ENCODE peak calls at places on chromosomes 16 and 17, in six cellular contexts. P, U, E, V, B and Y are unnamed samples.

GRCh38 chr17:61219460-61219859 is 180.2 kb upstream of the TBX2 start:
- DNase-seq in U (no peak), V (peak), B (peak), P (peak), E (peak), Y (no peak)

GRCh38 chr17:80790021-80790765 is 201.4 kb upstream of the CHMP6 start:
- DNase-seq in U (no peak), P (peak), B (no peak), V (no peak), E (peak), Y (no peak)

GRCh38 chr16:16020291-16020690 is 70.9 kb downstream of the ABCC1 start:
- DNase-seq in E (no peak), U (no peak), P (no peak), V (no peak), B (no peak), Y (no peak)

GRCh38 chr16:17313085-17313611 is 157.6 kb downstream of the XYLT1 start:
- DNase-seq in V (peak), B (peak), U (no peak), E (peak), P (no peak), Y (no peak)

GRCh38 chr16:53924311-53924860 is 220.4 kb downstream of the FTO start:
- DNase-seq in P (peak), B (no peak), U (no peak), V (no peak), E (no peak), Y (no peak)

GRCh38 chr16:55672471-55672870 is 16.7 kb downstream of the SLC6A2 start:
- DNase-seq in U (no peak), P (peak), V (no peak), E (peak), B (peak), Y (no peak)

GRCh38 chr16:6038966-6039530 is 941.5 kb upstream of the EEF2KMT start:
- DNase-seq in U (no peak), V (no peak), B (no peak), E (no peak), P (no peak), Y (no peak)

GRCh38 chr17:45143101-45143670 is 5.1 kb upstream of the HEXIM1 start:
- DNase-seq in B (no peak), V (no peak), P (no peak), E (no peak), U (no peak), Y (no peak)

GRCh38 chr17:11485336-11485735 is 112.9 kb upstream of the DNAH9 start:
- DNase-seq in B (no peak), P (no peak), U (no peak), E (no peak), V (no peak), Y (no peak)

GRCh38 chr16:27489906-27490305 is 59.8 kb downstream of the GTF3C1 start:
- DNase-seq in E (no peak), P (no peak), B (no peak), V (no peak), U (no peak), Y (no peak)

GRCh38 chr16:71421911-71422310 is 19.9 kb downstream of the TLE7 start:
- DNase-seq in B (no peak), V (no peak), E (no peak), P (peak), U (no peak), Y (no peak)
- TF ChIP-seq CTCF in B (peak), V (no peak), E (peak), P (peak), U (peak), Y (peak)

GRCh38 chr17:21127508-21128077 is 829 bp downstream of the DHRS7B start:
- DNase-seq in P (peak), B (peak), U (no peak), E (peak), V (no peak), Y (no peak)

GRCh38 chr17:21131090-21131616 is 4.4 kb downstream of the DHRS7B start:
- DNase-seq in P (no peak), V (no peak), E (no peak), B (no peak), U (no peak), Y (no peak)

GRCh38 chr17:21126645-21127507 is at the start of gene DHRS7B:
- DNase-seq in V (peak), P (peak), E (peak), B (peak), U (peak), Y (peak)

GRCh38 chr17:21132428-21132827 is 5.7 kb downstream of the DHRS7B start:
- DNase-seq in E (no peak), V (no peak), P (no peak), B (no peak), U (no peak), Y (no peak)

DNA sequence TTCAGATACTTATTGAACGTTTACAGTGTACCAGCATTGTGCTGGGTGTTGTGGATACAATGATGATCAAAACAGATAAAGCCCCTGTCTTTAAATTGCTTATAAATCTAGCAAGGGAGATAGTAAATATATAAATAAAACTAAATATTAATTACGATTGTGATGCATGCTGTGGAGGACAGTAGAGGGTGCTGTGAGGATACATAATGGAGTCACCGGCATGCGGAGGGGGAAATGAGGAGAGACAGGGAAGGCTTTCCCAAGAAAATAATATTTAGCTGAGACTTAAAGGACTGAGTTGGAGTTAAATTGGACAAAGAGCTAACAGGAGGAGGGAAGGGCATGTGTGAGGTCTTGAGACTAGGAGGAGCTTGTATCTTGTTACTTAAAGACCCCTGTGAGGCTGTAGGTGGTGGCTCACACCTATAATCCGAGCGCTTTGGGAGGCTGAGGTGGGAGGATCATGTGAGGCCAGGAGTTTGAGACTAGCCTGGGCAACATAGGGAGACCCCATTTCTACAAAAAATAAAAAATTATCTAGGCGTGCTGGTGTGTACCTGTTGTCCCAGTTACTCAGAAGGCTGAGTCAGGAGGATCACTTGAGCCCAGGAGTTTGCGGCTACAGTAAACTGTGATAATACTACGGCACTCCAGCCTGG is 2.4 kb downstream of the DHRS7B start:
- DNase-seq in B (peak), P (peak), U (no peak), V (peak), E (peak), Y (no peak)
- TF ChIP-seq CTCF in B (peak), P (peak), U (no peak), V (peak), E (peak), Y (peak)

DNA sequence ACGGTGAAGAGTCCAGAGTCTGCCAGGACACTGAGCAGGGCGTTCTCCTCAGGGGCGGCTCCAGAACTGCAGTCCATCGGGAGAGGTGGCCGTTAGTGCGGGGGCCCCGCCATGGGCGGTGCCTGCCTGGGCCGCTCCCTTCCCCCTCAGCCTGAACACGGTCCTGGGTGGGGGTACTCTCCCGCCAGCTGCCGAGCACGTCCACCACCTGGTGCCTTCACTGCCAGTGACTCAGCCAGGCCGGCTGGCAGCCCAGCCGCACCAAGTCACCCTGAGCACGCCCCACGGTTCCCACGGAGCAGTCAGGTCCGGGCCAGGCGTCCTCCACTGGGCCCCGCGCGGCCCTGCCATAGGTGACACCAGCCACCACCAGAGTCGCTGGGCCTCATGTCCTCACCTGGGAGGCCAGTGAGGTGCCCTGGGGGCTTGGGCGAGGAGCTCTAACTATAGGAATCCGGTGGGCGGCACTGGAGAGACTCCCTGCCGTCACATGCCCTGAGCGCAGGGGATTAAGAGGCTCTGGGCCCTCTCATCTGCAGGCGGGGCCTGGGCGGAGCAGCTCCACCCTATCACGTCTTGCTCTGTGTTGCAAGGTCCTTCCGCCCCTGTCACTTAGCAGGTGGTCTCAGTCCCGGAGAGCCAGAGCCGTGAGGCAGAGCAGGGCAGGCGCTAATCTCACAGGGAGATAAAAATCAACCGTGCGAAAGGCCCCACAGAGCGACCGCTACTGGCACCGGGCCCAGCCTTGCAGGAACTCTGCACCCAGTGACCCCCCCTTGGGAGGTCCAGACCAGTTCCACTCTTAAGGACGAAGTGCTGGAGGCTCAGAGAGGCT is 14.3 kb downstream of the PIEZO1 start:
- DNase-seq in B (peak), P (peak), V (no peak), U (peak), E (peak), Y (peak)
- TF ChIP-seq CTCF in B (no peak), P (no peak), V (no peak), U (no peak), E (no peak), Y (peak)

GRCh38 chr16:22222006-22222405 is 15.9 kb downstream of the EEF2K start:
- DNase-seq in B (no peak), E (no peak), U (no peak), V (no peak), P (no peak), Y (no peak)

GRCh38 chr16:22222998-22223397 is 16.9 kb downstream of the EEF2K start:
- DNase-seq in U (no peak), B (no peak), P (no peak), E (no peak), V (no peak), Y (no peak)

GRCh38 chr16:22219389-22220075 is 13.5 kb downstream of the EEF2K start:
- DNase-seq in U (no peak), P (no peak), E (no peak), B (no peak), V (no peak), Y (no peak)

GRCh38 chr16:22220076-22220453 is 14.0 kb downstream of the EEF2K start:
- DNase-seq in E (peak), B (peak), V (no peak), P (peak), U (no peak), Y (no peak)

DNA sequence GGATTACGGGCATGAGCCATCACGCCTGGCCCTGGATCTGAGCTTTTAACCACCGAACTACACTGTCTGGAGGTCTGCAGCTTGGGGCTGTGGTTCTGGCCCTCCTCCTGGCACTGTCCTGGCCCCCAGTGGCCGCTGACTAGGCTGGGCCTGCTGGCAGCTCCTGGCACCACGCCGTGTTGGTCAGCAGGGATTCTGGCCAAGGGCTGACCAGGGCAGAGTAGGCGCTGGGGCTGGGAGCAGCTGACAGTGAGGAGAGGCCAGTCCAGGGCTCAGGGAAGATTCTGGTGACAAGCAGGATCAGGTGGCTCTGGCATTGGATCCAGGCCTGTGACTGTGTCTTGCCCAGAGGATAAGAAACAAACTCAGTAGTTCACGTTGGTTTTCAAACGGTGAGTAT is 14.6 kb downstream of the EEF2K start:
- DNase-seq in P (no peak), E (no peak), V (peak), B (peak), U (no peak), Y (no peak)
- TF ChIP-seq CTCF in P (no peak), E (no peak), V (no peak), B (no peak), U (no peak), Y (no peak)

GRCh38 chr16:78060787-78061186 is 38.4 kb downstream of the CLEC3A start:
- DNase-seq in U (no peak), P (no peak), E (no peak), B (no peak), V (no peak), Y (no peak)

GRCh38 chr16:78065344-78065743 is 34.1 kb upstream of the WWOX start:
- DNase-seq in V (no peak), B (no peak), P (no peak), E (no peak), U (no peak), Y (no peak)

GRCh38 chr16:78058165-78058564 is 35.8 kb downstream of the CLEC3A start:
- DNase-seq in E (no peak), P (no peak), B (no peak), U (no peak), V (no peak), Y (no peak)

GRCh38 chr16:78060295-78060694 is 37.9 kb downstream of the CLEC3A start:
- DNase-seq in U (no peak), P (no peak), E (no peak), V (no peak), B (no peak), Y (no peak)
- TF ChIP-seq CTCF in U (no peak), P (no peak), E (no peak), V (no peak), B (no peak), Y (no peak)

GRCh38 chr17:75927286-75927922 is 13.4 kb downstream of the FBF1 start:
- DNase-seq in B (peak), V (no peak), P (peak), E (peak), U (no peak), Y (no peak)
- TF ChIP-seq CTCF in B (no peak), V (no peak), P (peak), E (peak), U (peak), Y (peak)

GRCh38 chr16:50887500-50887899 is 145.6 kb downstream of the CYLD start:
- DNase-seq in P (no peak), B (no peak), V (no peak), U (no peak), E (no peak), Y (no peak)

GRCh38 chr16:50881331-50881830 is 139.5 kb downstream of the CYLD start:
- DNase-seq in U (no peak), V (no peak), P (no peak), E (no peak), B (no peak), Y (no peak)

GRCh38 chr16:50880926-50881325 is 139.0 kb downstream of the CYLD start:
- DNase-seq in E (no peak), B (no peak), U (no peak), P (no peak), V (no peak), Y (no peak)

GRCh38 chr16:50881953-50882352 is 140.1 kb downstream of the CYLD start:
- DNase-seq in U (no peak), V (no peak), E (no peak), P (no peak), B (no peak), Y (no peak)

DNA sequence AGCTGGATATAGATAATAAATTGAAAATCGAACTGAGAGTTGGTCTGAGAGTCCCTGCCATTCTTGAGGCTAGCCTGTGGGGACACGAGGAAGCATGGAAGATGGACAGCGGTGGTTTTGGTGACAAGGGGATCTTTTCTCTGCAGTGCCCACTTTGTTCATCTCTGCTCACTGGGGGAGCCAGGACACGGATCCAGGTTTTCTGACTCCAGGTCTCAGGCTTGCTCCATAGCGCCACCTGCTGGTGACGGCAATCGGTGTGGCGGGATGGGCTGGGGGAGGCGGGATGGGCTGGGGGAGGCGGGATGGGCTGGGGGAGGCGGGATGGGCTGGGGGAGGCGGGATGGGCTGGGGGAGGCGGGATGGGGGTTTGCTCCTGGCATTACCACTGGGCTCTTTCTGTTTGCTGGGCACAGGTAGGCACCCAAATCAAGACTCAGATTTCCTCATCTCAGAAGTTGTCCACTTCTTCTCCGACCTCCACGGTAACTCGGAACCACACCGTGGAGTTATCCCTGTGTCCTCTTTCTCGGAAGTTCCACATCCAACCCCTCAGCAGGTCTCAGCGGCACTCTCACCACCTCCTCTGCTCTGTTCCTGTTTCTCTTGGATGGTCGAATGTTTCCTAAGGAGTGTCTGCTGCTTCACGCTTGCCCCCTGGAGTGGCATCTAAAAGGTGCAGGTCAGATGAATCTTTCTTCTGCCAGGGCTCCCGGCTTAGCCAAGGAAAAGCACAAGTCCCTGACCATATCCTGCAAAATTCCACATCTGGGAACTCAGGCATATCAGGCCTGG is 142.4 kb downstream of the CYLD start:
- DNase-seq in B (no peak), P (no peak), V (no peak), E (no peak), U (no peak), Y (no peak)
- TF ChIP-seq CTCF in B (no peak), P (peak), V (no peak), E (peak), U (peak), Y (peak)

GRCh38 chr17:58520843-58521430 is 6.5 kb upstream of the MTMR4 start:
- DNase-seq in B (peak), U (no peak), E (no peak), V (no peak), P (peak), Y (no peak)
- TF ChIP-seq CTCF in B (peak), U (peak), E (peak), V (peak), P (peak), Y (peak)